ENCODE peak calls at places on chromosomes 4 and X, in ten cellular contexts. S, K, I, V, Y, T, W, H, B and R are unnamed samples.

GRCh38 chr4:5609265-5610007 is 98.9 kb downstream of the EVC2 start:
- DNase-seq in S (no peak), K (no peak), I (no peak), V (no peak), Y (no peak), T (no peak), W (no peak), H (peak), B (no peak), R (no peak)

GRCh38 chr4:105306158-105306781 is 159.6 kb downstream of the TET2 start:
- DNase-seq in S (peak), K (no peak), I (peak), V (no peak), Y (no peak), T (no peak), W (no peak), H (no peak), B (no peak), R (no peak)

GRCh38 chrX:101619336-101619735 is 1.5 kb upstream of the ARMCX6 start:
- DNase-seq in S (no peak), K (no peak), I (no peak), V (peak), Y (no peak), T (peak), W (no peak), H (peak), B (peak), R (no peak)

GRCh38 chr4:7424553-7425111 is 10.1 kb downstream of the PSAPL1 start:
- DNase-seq in S (no peak), K (no peak), I (no peak), V (no peak), Y (no peak), T (no peak), W (no peak), H (no peak), B (no peak), R (peak)

GRCh38 chrX:24125028-24125612 is 24.4 kb upstream of the ZFX start:
- DNase-seq in S (no peak), K (no peak), I (no peak), V (no peak), Y (no peak), T (no peak), W (no peak), H (no peak), B (no peak), R (no peak)

GRCh38 chrX:102599950-102600579 is 750 bp downstream of the ARMCX5 start:
- DNase-seq in S (no peak), K (no peak), I (no peak), V (no peak), Y (peak), T (no peak), W (no peak), H (peak), B (no peak), R (no peak)

GRCh38 chr4:24211821-24212220 is 322.0 kb upstream of the PPARGC1A start:
- DNase-seq in S (no peak), K (no peak), I (no peak), V (no peak), Y (no peak), T (no peak), W (no peak), H (no peak), B (no peak), R (no peak)

GRCh38 chr4:169098969-169099685 is 89.1 kb upstream of the CBR4 start:
- DNase-seq in S (no peak), K (no peak), I (no peak), V (no peak), Y (no peak), T (no peak), W (no peak), H (no peak), B (no peak), R (no peak)

GRCh38 chrX:2325076-2325784 is 175.5 kb downstream of the DHRSX start:
- DNase-seq in S (peak), K (peak), I (peak), V (no peak), Y (peak), T (peak), W (no peak), H (no peak), B (no peak), R (peak)

GRCh38 chr4:81470456-81471327 is 1.0 kb downstream of the RASGEF1B start:
- DNase-seq in S (no peak), K (peak), I (peak), V (no peak), Y (peak), T (peak), W (no peak), H (peak), B (no peak), R (peak)

GRCh38 chrX:72351606-72352338 is 46.1 kb upstream of the CITED1 start:
- DNase-seq in S (no peak), K (no peak), I (no peak), V (no peak), Y (no peak), T (no peak), W (no peak), H (no peak), B (no peak), R (no peak)

GRCh38 chr4:76790377-76790776 is 107.6 kb downstream of the SOWAHB start:
- DNase-seq in S (no peak), K (no peak), I (no peak), V (no peak), Y (no peak), T (no peak), W (no peak), H (no peak), B (no peak), R (no peak)

GRCh38 chr4:185774815-185775684 is 36.9 kb downstream of the SORBS2 start:
- DNase-seq in S (no peak), K (no peak), I (no peak), V (no peak), Y (peak), T (no peak), W (peak), H (no peak), B (no peak), R (no peak)

GRCh38 chr4:57462843-57463242 is 352.7 kb upstream of the IGFBP7 start:
- DNase-seq in S (no peak), K (no peak), I (no peak), V (no peak), Y (no peak), T (no peak), W (no peak), H (peak), B (no peak), R (no peak)

GRCh38 chr4:189313861-189314513 is 626.7 kb upstream of the FRG1 start:
- DNase-seq in S (no peak), K (no peak), I (no peak), V (no peak), Y (no peak), T (no peak), W (no peak), H (no peak), B (no peak), R (no peak)

GRCh38 chr4:72295966-72296557 is 264.3 kb downstream of the NPFFR2 start:
- DNase-seq in S (no peak), K (no peak), I (no peak), V (peak), Y (peak), T (peak), W (peak), H (peak), B (no peak), R (no peak)

GRCh38 chrX:154733072-154733425 is 17.8 kb downstream of the GAB3 start:
- DNase-seq in S (no peak), K (no peak), I (no peak), V (no peak), Y (peak), T (no peak), W (no peak), H (no peak), B (no peak), R (no peak)

GRCh38 chr4:76787898-76788297 is 110.0 kb downstream of the SOWAHB start:
- DNase-seq in S (no peak), K (no peak), I (no peak), V (no peak), Y (no peak), T (no peak), W (no peak), H (no peak), B (no peak), R (no peak)